ENCODE peak calls at places on chromosomes 13 and 19, in seven cellular contexts. Y, T, C, H, M, E and K are unnamed samples.

GRCh38 chr13:100394005-100394695 is 194.4 kb downstream of the GGACT start:
- DNase-seq in Y (peak), T (peak), C (no peak), H (no peak), M (no peak), E (peak), K (peak)

GRCh38 chr13:97133955-97134354 is 88.2 kb upstream of the MBNL2 start:
- DNase-seq in Y (no peak), T (no peak), C (no peak), H (no peak), M (no peak), E (no peak), K (no peak)

GRCh38 chr19:28042516-28042915 is 1170.4 kb downstream of the UQCRFS1 start:
- DNase-seq in Y (no peak), T (no peak), C (peak), H (no peak), M (peak), E (no peak), K (no peak)

GRCh38 chr19:51297406-51297805 is 14.0 kb upstream of the IGLON5 start:
- DNase-seq in Y (no peak), T (no peak), C (no peak), H (no peak), M (no peak), E (no peak), K (no peak)

GRCh38 chr13:41597348-41598041 is 140.1 kb downstream of the RGCC start:
- DNase-seq in Y (peak), T (no peak), C (no peak), H (no peak), M (no peak), E (peak), K (peak)

GRCh38 chr13:28568286-28568685 is 73.4 kb upstream of the FLT1 start:
- DNase-seq in Y (peak), T (no peak), C (peak), H (peak), M (peak), E (peak), K (peak)

GRCh38 chr19:55210120-55210493 is 806 bp upstream of the PTPRH start:
- DNase-seq in Y (peak), T (peak), C (no peak), H (peak), M (no peak), E (peak), K (peak)

GRCh38 chr19:48490980-48491792 is 20.4 kb downstream of the LMTK3 start:
- DNase-seq in Y (peak), T (no peak), C (no peak), H (peak), M (no peak), E (no peak), K (no peak)

GRCh38 chr13:110914293-110915056 is 394 bp downstream of the ANKRD10 start:
- DNase-seq in Y (peak), T (peak), C (peak), H (peak), M (peak), E (peak), K (peak)

GRCh38 chr19:35845215-35846037 is 6.9 kb downstream of the NPHS1 start:
- DNase-seq in Y (no peak), T (no peak), C (no peak), H (peak), M (no peak), E (no peak), K (no peak)

GRCh38 chr19:40633207-40633606 is 32.0 kb downstream of the LTBP4 start:
- DNase-seq in Y (peak), T (peak), C (no peak), H (no peak), M (no peak), E (peak), K (peak)

GRCh38 chr13:79171131-79172061 is 234.7 kb downstream of the RBM26 start:
- DNase-seq in Y (no peak), T (no peak), C (no peak), H (no peak), M (no peak), E (no peak), K (no peak)

GRCh38 chr19:5632657-5633056 is 9.8 kb downstream of the SAFB start:
- DNase-seq in Y (no peak), T (no peak), C (no peak), H (no peak), M (no peak), E (no peak), K (no peak)

GRCh38 chr19:47497073-47497766 is 13.2 kb upstream of the KPTN start:
- DNase-seq in Y (no peak), T (no peak), C (no peak), H (no peak), M (no peak), E (no peak), K (no peak)

GRCh38 chr13:58461217-58461616 is 829.7 kb downstream of the PCDH17 start:
- DNase-seq in Y (no peak), T (no peak), C (no peak), H (peak), M (no peak), E (no peak), K (no peak)

GRCh38 chr13:46523972-46524737 is 28.8 kb upstream of the LRCH1 start:
- DNase-seq in Y (peak), T (no peak), C (no peak), H (no peak), M (no peak), E (no peak), K (peak)

GRCh38 chr13:26946675-26947342 is 186.2 kb upstream of the GPR12 start:
- DNase-seq in Y (peak), T (peak), C (no peak), H (peak), M (no peak), E (peak), K (peak)

GRCh38 chr13:34591801-34592454 is 350.1 kb upstream of the NBEA start:
- DNase-seq in Y (no peak), T (no peak), C (peak), H (no peak), M (no peak), E (no peak), K (peak)

GRCh38 chr19:35710784-35711723 is 6.7 kb downstream of the ZBTB32 start:
- DNase-seq in Y (no peak), T (no peak), C (no peak), H (no peak), M (no peak), E (no peak), K (no peak)

GRCh38 chr13:60282708-60283107 is 114.3 kb upstream of the TDRD3 start:
- DNase-seq in Y (no peak), T (no peak), C (no peak), H (no peak), M (no peak), E (no peak), K (no peak)

GRCh38 chr13:50129923-50130685 is 114.9 kb downstream of the KCNRG start:
- DNase-seq in Y (peak), T (no peak), C (no peak), H (peak), M (no peak), E (no peak), K (peak)

GRCh38 chr19:9323919-9324583 is at the start of gene ZNF559:
- DNase-seq in Y (peak), T (peak), C (peak), H (peak), M (peak), E (peak), K (peak)

GRCh38 chr19:18107235-18108083 is 9.9 kb downstream of the MAST3 start:
- DNase-seq in Y (no peak), T (no peak), C (no peak), H (no peak), M (no peak), E (no peak), K (no peak)

GRCh38 chr13:79810671-79811070 is 329.7 kb downstream of the NDFIP2 start:
- DNase-seq in Y (peak), T (peak), C (no peak), H (no peak), M (no peak), E (peak), K (peak)

GRCh38 chr13:41005709-41006108 is 13.4 kb downstream of the ELF1 start:
- DNase-seq in Y (no peak), T (no peak), C (no peak), H (no peak), M (no peak), E (no peak), K (no peak)

GRCh38 chr13:106596287-106596937 is 28.5 kb upstream of the ARGLU1 start:
- DNase-seq in Y (no peak), T (no peak), C (no peak), H (no peak), M (no peak), E (no peak), K (no peak)

GRCh38 chr19:43306097-43306496 is 36.8 kb upstream of the PSG9 start:
- DNase-seq in Y (no peak), T (no peak), C (no peak), H (no peak), M (no peak), E (no peak), K (no peak)

GRCh38 chr13:110557610-110558305 is 3.8 kb downstream of the RAB20 start:
- DNase-seq in Y (no peak), T (no peak), C (no peak), H (no peak), M (no peak), E (no peak), K (no peak)

GRCh38 chr13:31591834-31592233 is 147.5 kb upstream of the RXFP2 start:
- DNase-seq in Y (no peak), T (no peak), C (no peak), H (no peak), M (no peak), E (no peak), K (no peak)

GRCh38 chr19:46426506-46427162 is 2.1 kb downstream of the PNMA8C start:
- DNase-seq in Y (peak), T (peak), C (peak), H (peak), M (no peak), E (peak), K (peak)

GRCh38 chr19:48780684-48781391 is 25.5 kb downstream of the FGF21 start:
- DNase-seq in Y (peak), T (peak), C (peak), H (peak), M (peak), E (peak), K (peak)

GRCh38 chr19:34350161-34350561 is 14.8 kb upstream of the GPI start:
- DNase-seq in Y (no peak), T (no peak), C (no peak), H (no peak), M (no peak), E (peak), K (no peak)

GRCh38 chr19:6164906-6165531 is 29.6 kb downstream of the ACSBG2 start:
- DNase-seq in Y (peak), T (no peak), C (no peak), H (no peak), M (no peak), E (no peak), K (no peak)

GRCh38 chr13:95677564-95678386 is 836 bp downstream of the DNAJC3 start:
- DNase-seq in Y (peak), T (no peak), C (no peak), H (peak), M (peak), E (peak), K (peak)

GRCh38 chr13:20170931-20171330 is 10.1 kb upstream of the GJA3 start:
- DNase-seq in Y (no peak), T (no peak), C (no peak), H (no peak), M (no peak), E (no peak), K (no peak)

GRCh38 chr13:36907801-36908200 is 12.2 kb downstream of the SMAD9 start:
- DNase-seq in Y (no peak), T (no peak), C (no peak), H (no peak), M (no peak), E (no peak), K (no peak)

DNA sequence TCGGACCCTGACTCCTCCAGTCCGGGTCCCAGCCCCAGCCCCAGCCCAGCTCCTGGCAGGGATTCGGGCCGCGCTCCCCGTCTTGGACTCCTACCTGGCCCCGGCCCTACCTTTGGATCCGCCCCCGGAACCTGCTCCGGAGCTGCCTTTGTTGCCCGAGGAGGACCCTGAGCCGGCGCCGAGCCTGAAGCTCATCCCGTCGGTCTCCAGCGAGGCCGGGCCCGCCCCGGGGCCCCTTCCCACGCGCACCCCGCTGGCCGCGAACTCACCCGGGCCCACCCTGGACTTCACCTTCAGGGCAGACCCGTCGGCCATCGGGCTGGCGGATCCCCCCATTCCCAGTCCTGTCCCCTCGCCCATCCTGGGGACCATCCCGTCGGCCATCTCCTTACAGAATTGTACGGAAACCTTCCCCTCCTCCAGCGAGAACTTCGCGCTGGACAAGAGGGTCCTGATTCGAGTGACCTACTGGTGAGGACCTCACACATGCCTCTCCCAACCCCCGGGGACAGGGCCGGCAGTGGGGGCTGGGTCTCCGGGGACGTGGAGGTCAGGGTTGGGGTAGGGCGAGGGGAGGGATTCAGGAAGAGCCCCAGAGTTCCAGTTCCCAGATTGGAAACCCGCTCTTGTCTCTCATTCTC is 732 bp downstream of the SELENOV start:
- DNase-seq in Y (no peak), T (no peak), C (no peak), H (peak), M (no peak), E (no peak), K (no peak)
- H3K4me3 ChIP-seq in Y (no peak), T (no peak), C (peak), H (peak), M (peak), E (no peak), K (no peak)

GRCh38 chr19:8251025-8251472 is 41.9 kb downstream of the CERS4 start:
- DNase-seq in Y (no peak), T (no peak), C (peak), H (peak), M (peak), E (peak), K (peak)
- TF ChIP-seq CTCF in Y (no peak), T (peak), C (no peak), H (no peak), M (no peak), E (no peak), K (no peak)

GRCh38 chr19:44905437-44906160 is at the start of gene APOE:
- DNase-seq in Y (peak), T (no peak), C (peak), H (peak), M (no peak), E (no peak), K (peak)
- H3K4me3 ChIP-seq in Y (peak), T (peak), C (peak), H (peak), M (peak), E (peak), K (peak)

GRCh38 chr19:32040246-32040645 is 305.2 kb upstream of the ZNF507 start:
- DNase-seq in Y (no peak), T (no peak), C (no peak), H (no peak), M (no peak), E (no peak), K (no peak)

GRCh38 chr19:32039446-32039845 is 306.0 kb upstream of the ZNF507 start:
- DNase-seq in Y (no peak), T (no peak), C (no peak), H (no peak), M (no peak), E (no peak), K (no peak)

GRCh38 chr19:32037998-32038732 is 307.2 kb upstream of the ZNF507 start:
- DNase-seq in Y (no peak), T (no peak), C (no peak), H (no peak), M (no peak), E (no peak), K (no peak)

DNA sequence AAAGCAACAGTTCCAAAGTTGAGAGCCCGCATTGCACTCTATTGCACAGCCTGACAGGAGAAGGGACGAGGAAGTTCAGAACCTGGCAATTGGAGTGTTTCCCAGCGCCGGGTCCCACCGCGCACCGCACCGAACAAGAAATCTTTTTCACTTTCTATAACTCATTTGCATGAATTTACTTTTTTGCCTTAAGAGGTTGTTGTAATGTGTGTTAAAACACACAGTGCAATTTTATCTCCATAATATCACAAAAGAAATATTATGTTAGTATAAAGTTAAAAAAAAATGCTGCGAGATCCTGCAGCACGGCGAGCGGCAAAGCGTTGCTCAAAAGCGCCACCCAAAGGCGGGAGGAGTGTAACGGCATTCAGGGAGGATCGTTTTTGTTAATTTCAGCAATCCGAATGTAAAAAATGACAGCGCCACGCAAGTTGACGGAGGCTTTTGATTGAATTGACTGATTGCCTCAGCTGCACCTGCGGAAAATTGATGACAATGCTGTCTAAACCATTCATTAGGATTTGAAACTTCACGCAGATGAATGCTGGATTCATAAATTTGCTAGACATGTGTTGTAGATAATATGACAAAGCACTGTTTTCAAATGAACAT is 303.6 kb upstream of the ZNF507 start:
- DNase-seq in Y (peak), T (peak), C (peak), H (peak), M (no peak), E (peak), K (peak)
- TF ChIP-seq CTCF in Y (peak), T (peak), C (peak), H (peak), M (peak), E (peak), K (peak)

GRCh38 chr19:1113278-1113985 is 9.6 kb downstream of the GPX4 start:
- DNase-seq in Y (peak), T (peak), C (peak), H (peak), M (peak), E (peak), K (peak)
- H3K4me3 ChIP-seq in Y (no peak), T (no peak), C (no peak), H (no peak), M (peak), E (no peak), K (no peak)